ENCODE peak calls at places on chromosomes 2 and 18, in six cellular contexts. I is central memory CD8-positive, alpha-beta T cell; K is natural killer cell treated with Interleukin-12 subunit alpha and Interleukin-12 subunit beta and Interleukin-15 and Interleukin-18, amount 100 ng/mL, for 72 hours; P is foreskin keratinocyte; V is T-cell; B is activated CD8-positive, alpha-beta T cell treated with anti-CD3 and anti-CD28 coated beads, Interleukin-2, amount 10 ng/mL, durations not matched to agents 7 days and 5 days. Q is an unnamed sample.

GRCh38 chr18:50006470-50007046 is 188.4 kb downstream of the MYO5B start:
- ATAC-seq in I (no peak), K (no peak), P (peak), V (no peak), B (no peak), Q (no peak)

GRCh38 chr2:216632321-216632951 is 784 bp upstream of the IGFBP2 start:
- ATAC-seq in I (no peak), K (no peak), P (no peak), V (no peak), B (no peak), Q (no peak)

GRCh38 chr2:235562065-235562747 is 68.4 kb downstream of the AGAP1 start:
- ATAC-seq in I (no peak), K (no peak), P (no peak), V (no peak), B (no peak), Q (no peak)

GRCh38 chr2:96602330-96602823 is 35.7 kb downstream of the KANSL3 start:
- ATAC-seq in I (no peak), K (no peak), P (no peak), V (peak), B (no peak), Q (no peak)

GRCh38 chr2:48122166-48122565 is 215.9 kb upstream of the FBXO11 start:
- ATAC-seq in I (no peak), K (no peak), P (no peak), V (no peak), B (no peak), Q (no peak)

GRCh38 chr2:29063056-29063455 is 11.3 kb downstream of the PCARE start:
- ATAC-seq in I (no peak), K (no peak), P (no peak), V (no peak), B (no peak), Q (no peak)

GRCh38 chr2:16664809-16665745 is 557 bp downstream of the CYRIA start:
- ATAC-seq in I (no peak), K (no peak), P (peak), V (no peak), B (peak), Q (peak)

GRCh38 chr2:144348846-144349245 is 171.1 kb downstream of the ZEB2 start:
- ATAC-seq in I (no peak), K (no peak), P (no peak), V (no peak), B (no peak), Q (no peak)

GRCh38 chr18:48827321-48828200 is 123.2 kb downstream of the SMAD7 start:
- ATAC-seq in I (no peak), K (no peak), P (no peak), V (no peak), B (no peak), Q (no peak)

GRCh38 chr18:79379931-79380815 is 15.6 kb upstream of the NFATC1 start:
- ATAC-seq in I (no peak), K (no peak), P (no peak), V (no peak), B (peak), Q (no peak)

GRCh38 chr2:61658841-61659780 is 121.0 kb upstream of the XPO1 start:
- ATAC-seq in I (no peak), K (no peak), P (peak), V (no peak), B (peak), Q (no peak)

GRCh38 chr2:80050246-80050645 is 254.3 kb downstream of the LRRTM1 start:
- ATAC-seq in I (no peak), K (no peak), P (no peak), V (no peak), B (no peak), Q (no peak)

GRCh38 chr18:76203552-76203951 is 291.5 kb downstream of the ZNF516 start:
- ATAC-seq in I (no peak), K (no peak), P (no peak), V (no peak), B (no peak), Q (no peak)

GRCh38 chr2:15603948-15604347 is 12.3 kb downstream of the DDX1 start:
- ATAC-seq in I (no peak), K (no peak), P (no peak), V (no peak), B (no peak), Q (no peak)

GRCh38 chr18:45728341-45729010 is 4.5 kb downstream of the SLC14A1 start:
- ATAC-seq in I (no peak), K (no peak), P (no peak), V (no peak), B (no peak), Q (no peak)

GRCh38 chr2:147989809-147990403 is 30.6 kb downstream of the ORC4 start:
- ATAC-seq in I (peak), K (no peak), P (peak), V (peak), B (no peak), Q (no peak)

GRCh38 chr18:59725177-59725576 is 28.0 kb upstream of the CCBE1 start:
- ATAC-seq in I (no peak), K (no peak), P (no peak), V (no peak), B (no peak), Q (no peak)

GRCh38 chr2:237617305-237617982 is 9.9 kb upstream of the LRRFIP1 start:
- ATAC-seq in I (no peak), K (no peak), P (no peak), V (peak), B (peak), Q (no peak)

GRCh38 chr2:172423120-172423519 is 4.3 kb upstream of the ITGA6 start:
- ATAC-seq in I (no peak), K (no peak), P (no peak), V (no peak), B (no peak), Q (no peak)

GRCh38 chr18:74082476-74083070 is 65.1 kb downstream of the FBXO15 start:
- ATAC-seq in I (peak), K (peak), P (peak), V (peak), B (peak), Q (peak)

GRCh38 chr2:42788-43187 is 3.5 kb downstream of the FAM110C start:
- ATAC-seq in I (no peak), K (no peak), P (no peak), V (no peak), B (no peak), Q (no peak)

GRCh38 chr2:196971574-196972279 is 45.2 kb upstream of the PGAP1 start:
- ATAC-seq in I (no peak), K (peak), P (peak), V (no peak), B (no peak), Q (no peak)

GRCh38 chr2:74197983-74198460 is 393 bp upstream of the MTHFD2 start:
- ATAC-seq in I (no peak), K (no peak), P (no peak), V (no peak), B (no peak), Q (no peak)

GRCh38 chr2:216888907-216889622 is 29.2 kb upstream of the TNP1 start:
- ATAC-seq in I (no peak), K (no peak), P (peak), V (no peak), B (no peak), Q (no peak)

GRCh38 chr2:166329465-166329864 is 46.3 kb downstream of the SCN9A start:
- ATAC-seq in I (no peak), K (no peak), P (no peak), V (no peak), B (no peak), Q (no peak)

GRCh38 chr2:191050640-191050987 is 36.6 kb upstream of the STAT1 start:
- ATAC-seq in I (no peak), K (no peak), P (no peak), V (no peak), B (no peak), Q (no peak)

GRCh38 chr2:193988784-193989183 is 1668.2 kb upstream of the SLC39A10 start:
- ATAC-seq in I (no peak), K (no peak), P (no peak), V (no peak), B (no peak), Q (peak)

GRCh38 chr2:46135936-46136335 is 161.3 kb upstream of the EPAS1 start:
- ATAC-seq in I (no peak), K (no peak), P (no peak), V (no peak), B (no peak), Q (no peak)

GRCh38 chr2:210593166-210593565 is 36.8 kb downstream of the CPS1 start:
- ATAC-seq in I (no peak), K (no peak), P (peak), V (no peak), B (no peak), Q (no peak)

GRCh38 chr2:105438104-105438929 is 39.5 kb upstream of the FHL2 start:
- ATAC-seq in I (no peak), K (peak), P (no peak), V (no peak), B (no peak), Q (peak)

GRCh38 chr2:108560241-108560811 is 26.1 kb downstream of the LIMS1 start:
- ATAC-seq in I (no peak), K (no peak), P (no peak), V (no peak), B (no peak), Q (no peak)

Q was measured in stimulated activated memory B cell treated with anti-CD40 and anti-IgM and Interleukin-4, amounts not matched to agents 10 μg/mL and 1 μg/mL and 100 μg/mL, for 72 hours.